ENCODE peak calls at places on chromosome 5, in six cellular contexts. D is astrocyte, I is kidney, H is iPS DF 6.9, B is OCI-LY7, C is skeletal muscle cell. P is an unnamed sample.

GRCh38 chr5:150789943-150790611 is 11.5 kb downstream of the SMIM3 start:
- DNase-seq in D (peak), I (peak), H (no peak), B (no peak), C (peak), P (peak)

GRCh38 chr5:72013741-72014703 is 93.3 kb upstream of the MAP1B start:
- DNase-seq in D (peak), I (no peak), H (no peak), B (no peak), C (peak), P (no peak)

GRCh38 chr5:65173130-65173525 is 308.6 kb downstream of the ADAMTS6 start:
- DNase-seq in D (peak), I (no peak), H (no peak), B (no peak), C (no peak), P (no peak)

GRCh38 chr5:119389288-119390065 is 33.7 kb downstream of the TNFAIP8 start:
- DNase-seq in D (peak), I (no peak), H (no peak), B (no peak), C (no peak), P (no peak)

GRCh38 chr5:44546283-44546682 is 157.1 kb upstream of the FGF10 start:
- DNase-seq in D (peak), I (no peak), H (no peak), B (no peak), C (peak), P (no peak)

GRCh38 chr5:37044120-37044519 is 167.6 kb downstream of the NIPBL start:
- DNase-seq in D (no peak), I (no peak), H (no peak), B (no peak), C (no peak), P (no peak)

GRCh38 chr5:93902288-93902687 is 160.9 kb upstream of the POU5F2 start:
- DNase-seq in D (no peak), I (no peak), H (no peak), B (no peak), C (no peak), P (no peak)

GRCh38 chr5:79183011-79183410 is 52.9 kb upstream of the JMY start:
- DNase-seq in D (no peak), I (no peak), H (no peak), B (no peak), C (no peak), P (no peak)

GRCh38 chr5:120454094-120454798 is 9.9 kb upstream of the PRR16 start:
- DNase-seq in D (peak), I (no peak), H (no peak), B (no peak), C (peak), P (peak)

GRCh38 chr5:122723606-122724352 is 51.1 kb upstream of the SNX2 start:
- DNase-seq in D (peak), I (no peak), H (no peak), B (no peak), C (peak), P (no peak)

GRCh38 chr5:158175664-158176507 is 316.9 kb upstream of the CLINT1 start:
- DNase-seq in D (no peak), I (no peak), H (no peak), B (no peak), C (no peak), P (no peak)

GRCh38 chr5:115100556-115100955 is 69.2 kb downstream of the TRIM36 start:
- DNase-seq in D (no peak), I (no peak), H (no peak), B (no peak), C (peak), P (no peak)

GRCh38 chr5:127492854-127493738 is 24.3 kb upstream of the PRRC1 start:
- DNase-seq in D (peak), I (no peak), H (no peak), B (peak), C (no peak), P (peak)

DNA sequence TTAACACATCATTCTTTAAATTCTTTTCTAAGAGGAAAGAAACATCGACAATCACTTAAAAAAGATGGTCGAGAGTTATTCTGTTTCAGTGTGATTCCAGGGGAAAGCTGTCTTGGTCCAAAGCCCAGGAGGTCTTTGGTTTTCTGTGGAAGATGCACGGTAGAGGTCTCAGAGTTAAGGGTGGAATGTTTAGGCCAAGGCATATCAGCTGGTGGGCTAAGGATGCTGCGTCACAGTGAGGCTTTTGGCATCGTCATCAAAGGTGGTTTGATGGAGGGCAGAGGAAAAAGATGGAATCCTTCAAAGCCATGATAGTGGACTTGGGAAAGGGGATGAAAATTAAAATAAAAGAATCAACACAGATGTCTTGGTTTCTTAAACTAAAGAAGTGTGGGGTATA is 137.3 kb upstream of the ANKH start:
- DNase-seq in D (peak), I (no peak), H (no peak), B (no peak), C (no peak), P (no peak)
- H3K4me3 ChIP-seq in D (peak), I (no peak), H (no peak), B (no peak), C (no peak), P (no peak)

GRCh38 chr5:124755565-124755964 is 9.1 kb upstream of the ZNF608 start:
- DNase-seq in D (peak), I (no peak), H (no peak), B (peak), C (no peak), P (no peak)
- H3K4me3 ChIP-seq in D (no peak), I (no peak), H (no peak), B (no peak), C (no peak), P (no peak)

GRCh38 chr5:14659821-14660607 is 4.5 kb upstream of the OTULIN start:
- DNase-seq in D (peak), I (no peak), H (no peak), B (no peak), C (no peak), P (no peak)

GRCh38 chr5:14663734-14664269 is 716 bp upstream of the OTULIN start:
- DNase-seq in D (no peak), I (no peak), H (no peak), B (peak), C (no peak), P (no peak)

GRCh38 chr5:14664270-14665109 is at the start of gene OTULIN:
- DNase-seq in D (peak), I (peak), H (no peak), B (peak), C (peak), P (no peak)

GRCh38 chr5:14662721-14663120 is 1.8 kb upstream of the OTULIN start:
- DNase-seq in D (no peak), I (no peak), H (no peak), B (no peak), C (no peak), P (no peak)

GRCh38 chr5:14660836-14661235 is 3.7 kb upstream of the OTULIN start:
- DNase-seq in D (no peak), I (no peak), H (no peak), B (peak), C (no peak), P (no peak)
- H3K4me3 ChIP-seq in D (no peak), I (no peak), H (no peak), B (no peak), C (no peak), P (no peak)

DNA sequence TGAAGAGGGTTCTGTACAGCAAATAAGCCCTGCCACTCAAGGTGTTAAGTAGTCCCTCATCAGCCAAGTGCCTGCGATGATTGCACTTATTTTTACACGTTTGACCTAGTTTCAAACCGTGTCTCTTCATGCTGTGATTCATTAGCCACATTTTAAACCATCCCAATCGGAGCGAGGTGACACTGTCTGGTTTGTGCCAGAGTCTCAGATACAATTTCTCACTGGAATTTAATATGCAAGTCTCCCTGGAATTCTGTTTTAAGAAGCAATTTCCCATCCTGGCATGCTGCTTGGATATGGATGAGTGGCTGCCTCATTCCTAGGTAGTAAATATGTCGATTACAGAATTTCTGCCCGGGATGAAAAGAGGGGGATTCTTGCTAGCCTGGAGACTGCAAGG is 1.6 kb downstream of the INSYN2B start:
- DNase-seq in D (peak), I (no peak), H (no peak), B (no peak), C (no peak), P (peak)
- H3K4me3 ChIP-seq in D (peak), I (peak), H (no peak), B (no peak), C (peak), P (peak)

DNA sequence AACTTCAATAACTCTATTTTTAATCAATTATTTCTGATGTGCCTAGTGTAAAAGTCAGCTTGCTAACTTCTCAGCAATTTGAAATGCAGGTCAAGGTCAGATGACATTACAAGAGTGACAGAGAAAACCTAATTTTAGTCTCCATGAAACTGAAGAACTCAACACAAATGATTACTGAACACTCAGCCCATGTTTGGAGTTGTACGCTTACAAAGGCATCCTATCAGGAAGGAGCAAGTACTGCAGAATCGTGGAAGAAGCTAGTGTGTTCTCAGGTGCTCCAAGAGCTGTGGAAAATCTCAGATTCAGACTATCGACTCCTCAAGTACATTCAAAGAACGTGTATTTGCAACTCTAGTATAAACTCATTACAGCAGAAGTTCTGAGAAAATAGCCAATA is 526.7 kb downstream of the PDE4D start:
- DNase-seq in D (no peak), I (no peak), H (no peak), B (no peak), C (no peak), P (no peak)
- H3K4me3 ChIP-seq in D (no peak), I (no peak), H (no peak), B (no peak), C (no peak), P (no peak)

DNA sequence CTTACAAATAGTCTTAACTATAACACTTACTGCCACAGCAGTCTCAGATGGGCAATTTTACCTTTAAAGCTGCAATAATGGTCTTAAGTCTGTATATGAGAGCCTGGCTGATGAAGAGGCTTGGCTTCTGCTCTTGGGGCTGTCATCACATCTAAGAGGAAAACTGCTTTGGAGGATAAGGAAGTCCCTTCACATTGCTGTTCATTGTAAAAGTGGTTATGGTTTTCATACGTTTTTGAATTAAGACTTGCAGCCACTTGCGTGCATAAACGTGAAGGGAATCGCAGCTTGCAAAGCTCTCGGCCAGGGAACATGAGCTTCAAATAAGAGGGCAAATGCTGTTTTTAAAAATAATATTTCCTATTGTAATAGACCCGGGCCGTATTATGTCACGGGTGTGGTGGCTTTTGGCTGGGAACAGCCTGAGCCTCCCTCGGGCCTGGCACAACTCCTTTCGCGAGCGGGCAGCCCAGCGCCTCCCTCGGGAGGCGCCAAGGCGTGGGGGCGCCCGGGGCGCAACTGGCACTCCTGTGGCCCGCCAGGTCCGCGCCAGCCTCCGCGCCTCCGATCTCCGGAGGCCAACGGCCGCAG is 587 bp upstream of the ARHGEF28 start:
- DNase-seq in D (no peak), I (no peak), H (no peak), B (no peak), C (no peak), P (no peak)
- H3K4me3 ChIP-seq in D (peak), I (peak), H (peak), B (no peak), C (peak), P (peak)

GRCh38 chr5:141590127-141590526 is 28.7 kb downstream of the DIAPH1 start:
- DNase-seq in D (no peak), I (no peak), H (no peak), B (no peak), C (no peak), P (no peak)
- H3K4me3 ChIP-seq in D (no peak), I (no peak), H (no peak), B (no peak), C (no peak), P (no peak)